ENCODE peak calls at places on chromosomes 6 and 20, in seven cellular contexts. H is BE2C; Y is stimulated activated CD4-positive, alpha-beta T cell treated with anti-CD3 and anti-CD28 coated beads, Interleukin-1b, Interleukin-23, amount 100 ng/mL, for 48 hours; P is hepatic stellate cell; C is AG09319; Z is glutamatergic neuron; B is iris pigment epithelial cell. V is an unnamed sample.

GRCh38 chr20:19210426-19211155 is 1.9 kb upstream of the SLC24A3 start:
- DNase-seq in H (no peak), Y (no peak), P (no peak), C (peak), Z (no peak), B (peak), V (peak)

GRCh38 chr6:3455490-3456394 is 1.1 kb downstream of the SLC22A23 start:
- DNase-seq in H (no peak), Y (no peak), P (peak), C (no peak), Z (peak), B (peak), V (no peak)

GRCh38 chr6:134128146-134128545 is 75.7 kb upstream of the SLC2A12 start:
- DNase-seq in H (no peak), Y (no peak), P (no peak), C (no peak), Z (no peak), B (no peak), V (no peak)

GRCh38 chr6:158854214-158855101 is 35.3 kb upstream of the EZR start:
- DNase-seq in H (no peak), Y (no peak), P (no peak), C (no peak), Z (no peak), B (peak), V (peak)

GRCh38 chr6:107536183-107536582 is 46.3 kb downstream of the SOBP start:
- DNase-seq in H (no peak), Y (no peak), P (no peak), C (no peak), Z (no peak), B (no peak), V (no peak)

GRCh38 chr20:44302026-44302669 is 8.9 kb downstream of the FITM2 start:
- DNase-seq in H (no peak), Y (no peak), P (no peak), C (no peak), Z (no peak), B (no peak), V (no peak)

GRCh38 chr6:4370066-4370465 is 234.7 kb upstream of the ECI2 start:
- DNase-seq in H (no peak), Y (no peak), P (peak), C (peak), Z (no peak), B (peak), V (peak)

GRCh38 chr6:61809004-61809595 is 476.9 kb downstream of the KHDRBS2 start:
- DNase-seq in H (no peak), Y (no peak), P (no peak), C (no peak), Z (no peak), B (peak), V (peak)

GRCh38 chr6:170522565-170523183 is 30.4 kb downstream of the PSMB1 start:
- DNase-seq in H (peak), Y (peak), P (no peak), C (no peak), Z (peak), B (peak), V (no peak)

GRCh38 chr6:46469021-46469420 is 22.2 kb downstream of the RCAN2 start:
- DNase-seq in H (no peak), Y (no peak), P (no peak), C (no peak), Z (no peak), B (no peak), V (no peak)

V was measured in AG10803.